ENCODE peak calls at places on chromosomes 7 and 10, in four cellular contexts. One of them, this sample, is unnamed.

GRCh38 chr10:113493195-113493594 is 59.7 kb upstream of the HABP2 start:
- DNase-seq in tibial nerve: no peak
- DNase-seq in heart left ventricle: no peak
- DNase-seq in A549: no peak
- DNase-seq in this sample: no peak

GRCh38 chr10:4107328-4107851 is 322.4 kb upstream of the KLF6 start:
- DNase-seq in tibial nerve: no peak
- DNase-seq in heart left ventricle: no peak
- DNase-seq in A549: no peak
- DNase-seq in this sample: no peak

GRCh38 chr10:94186722-94187121 is 176.0 kb downstream of the NOC3L start:
- DNase-seq in tibial nerve: no peak
- DNase-seq in heart left ventricle: no peak
- DNase-seq in A549: no peak
- DNase-seq in this sample: no peak

GRCh38 chr10:131211556-131211955 is 100.0 kb downstream of the TCERG1L start:
- DNase-seq in tibial nerve: no peak
- DNase-seq in heart left ventricle: peak; percentile 20
- DNase-seq in A549: no peak
- DNase-seq in this sample: peak; percentile 30

GRCh38 chr10:35608317-35608672 is 3.2 kb downstream of the GJD4 start:
- DNase-seq in tibial nerve: no peak
- DNase-seq in heart left ventricle: no peak
- DNase-seq in A549: no peak
- DNase-seq in this sample: no peak

GRCh38 chr7:121330053-121330833 is 1.4 kb downstream of the WNT16 start:
- DNase-seq in tibial nerve: no peak
- DNase-seq in heart left ventricle: no peak
- DNase-seq in A549: no peak
- DNase-seq in this sample: no peak

GRCh38 chr7:27611043-27611442 is 51.6 kb downstream of the HIBADH start:
- DNase-seq in tibial nerve: no peak
- DNase-seq in heart left ventricle: no peak
- DNase-seq in A549: no peak
- DNase-seq in this sample: no peak

GRCh38 chr10:98431016-98431415 is 15.7 kb downstream of the HPS1 start:
- DNase-seq in tibial nerve: no peak
- DNase-seq in heart left ventricle: peak; percentile 71
- DNase-seq in A549: no peak
- DNase-seq in this sample: no peak

GRCh38 chr7:114155106-114155765 is 236.4 kb upstream of the PPP1R3A start:
- DNase-seq in tibial nerve: no peak
- DNase-seq in heart left ventricle: no peak
- DNase-seq in A549: no peak
- DNase-seq in this sample: no peak

GRCh38 chr10:118042336-118042735 is 4.4 kb downstream of the RAB11FIP2 start:
- DNase-seq in tibial nerve: no peak
- DNase-seq in heart left ventricle: no peak
- DNase-seq in A549: no peak
- DNase-seq in this sample: no peak

GRCh38 chr10:99341248-99341647 is 12.1 kb downstream of the CNNM1 start:
- DNase-seq in tibial nerve: no peak
- DNase-seq in heart left ventricle: no peak
- DNase-seq in A549: no peak
- DNase-seq in this sample: no peak

GRCh38 chr7:1587738-1588137 is 17.9 kb upstream of the PSMG3 start:
- DNase-seq in tibial nerve: no peak
- DNase-seq in heart left ventricle: no peak
- DNase-seq in A549: no peak
- DNase-seq in this sample: no peak

GRCh38 chr10:122531935-122532334 is 28.6 kb upstream of the DMBT1 start:
- DNase-seq in tibial nerve: no peak
- DNase-seq in heart left ventricle: no peak
- DNase-seq in A549: no peak
- DNase-seq in this sample: no peak

GRCh38 chr7:155299539-155300202 is 2.0 kb downstream of the INSIG1 start:
- DNase-seq in tibial nerve: no peak
- DNase-seq in heart left ventricle: no peak
- DNase-seq in A549: no peak
- DNase-seq in this sample: no peak
- H3K4me1 ChIP-seq in tibial nerve: peaks cover 26% of the 10 kb centered on the region
- H3K4me1 ChIP-seq in heart left ventricle: peaks cover 8% of the 10 kb centered on the region
- H3K4me1 ChIP-seq in A549: peaks cover 23% of the 10 kb centered on the region
- H3K4me1 ChIP-seq in this sample: peaks cover 25% of the 10 kb centered on the region

GRCh38 chr7:151867912-151868804 is 8.8 kb downstream of the PRKAG2 start:
- DNase-seq in tibial nerve: no peak
- DNase-seq in heart left ventricle: peak; percentile 73
- DNase-seq in A549: no peak
- DNase-seq in this sample: peak; percentile 33

GRCh38 chr7:151866761-151867650 is 9.9 kb downstream of the PRKAG2 start:
- DNase-seq in tibial nerve: no peak
- DNase-seq in heart left ventricle: no peak
- DNase-seq in A549: no peak
- DNase-seq in this sample: no peak

GRCh38 chr7:151869457-151869856 is 7.5 kb downstream of the PRKAG2 start:
- DNase-seq in tibial nerve: no peak
- DNase-seq in heart left ventricle: no peak
- DNase-seq in A549: no peak
- DNase-seq in this sample: no peak

GRCh38 chr7:151869968-151870918 is 6.7 kb downstream of the PRKAG2 start:
- DNase-seq in tibial nerve: no peak
- DNase-seq in heart left ventricle: no peak
- DNase-seq in A549: peak; percentile 31
- DNase-seq in this sample: no peak

DNA sequence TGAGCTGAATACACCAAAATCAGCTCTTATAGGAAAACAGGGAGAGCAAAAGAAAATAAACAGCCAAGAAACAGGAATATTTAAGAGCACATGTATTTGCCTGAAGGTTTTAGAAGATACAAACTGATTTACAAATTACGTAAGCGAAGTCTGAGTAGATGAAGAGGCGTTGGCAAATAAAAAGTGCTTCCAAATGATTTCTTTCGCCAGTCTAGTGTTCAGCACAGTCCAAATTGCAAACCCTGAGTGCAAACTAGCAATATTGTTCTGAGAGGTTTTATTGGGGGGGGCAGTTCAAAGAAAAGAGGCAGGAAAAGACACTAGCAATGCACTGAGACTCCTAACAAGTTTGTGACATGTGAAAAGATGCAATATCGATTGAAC is 8.1 kb downstream of the PRKAG2 start:
- DNase-seq in tibial nerve: no peak
- DNase-seq in heart left ventricle: no peak
- DNase-seq in A549: no peak
- DNase-seq in this sample: no peak
- TF ChIP-seq POLR2A in tibial nerve: no peak
- TF ChIP-seq POLR2A in heart left ventricle: no peak
- TF ChIP-seq POLR2A in A549: no peak
- TF ChIP-seq POLR2A in this sample: no peak

GRCh38 chr7:106012184-106012583 is 49.1 kb downstream of the CDHR3 start:
- DNase-seq in tibial nerve: no peak
- DNase-seq in heart left ventricle: no peak
- DNase-seq in A549: no peak
- DNase-seq in this sample: no peak
- H3K27ac ChIP-seq in tibial nerve: no peak overlapping the region
- H3K27ac ChIP-seq in heart left ventricle: no peak overlapping the region
- H3K27ac ChIP-seq in A549: no peak overlapping the region
- H3K27ac ChIP-seq in this sample: no peak overlapping the region

GRCh38 chr10:71260622-71261325 is 48.4 kb downstream of the UNC5B start:
- DNase-seq in tibial nerve: no peak
- DNase-seq in heart left ventricle: no peak
- DNase-seq in A549: no peak
- DNase-seq in this sample: no peak

GRCh38 chr10:71259282-71259681 is 46.9 kb downstream of the UNC5B start:
- DNase-seq in tibial nerve: no peak
- DNase-seq in heart left ventricle: no peak
- DNase-seq in A549: no peak
- DNase-seq in this sample: no peak

GRCh38 chr10:71258046-71258445 is 45.7 kb downstream of the UNC5B start:
- DNase-seq in tibial nerve: no peak
- DNase-seq in heart left ventricle: no peak
- DNase-seq in A549: no peak
- DNase-seq in this sample: no peak

GRCh38 chr10:71258446-71259145 is 46.2 kb downstream of the UNC5B start:
- DNase-seq in tibial nerve: no peak
- DNase-seq in heart left ventricle: no peak
- DNase-seq in A549: no peak
- DNase-seq in this sample: no peak

GRCh38 chr10:71259815-71260501 is 47.6 kb downstream of the UNC5B start:
- DNase-seq in tibial nerve: no peak
- DNase-seq in heart left ventricle: no peak
- DNase-seq in A549: no peak
- DNase-seq in this sample: no peak
- H3K4me1 ChIP-seq in tibial nerve: peaks cover 15% of the 10 kb centered on the region
- H3K4me1 ChIP-seq in heart left ventricle: peaks cover 55% of the 10 kb centered on the region
- H3K4me1 ChIP-seq in A549: no peaks in the 10 kb centered on the region
- H3K4me1 ChIP-seq in this sample: no peaks in the 10 kb centered on the region

GRCh38 chr10:61898435-61898778 is 3.1 kb upstream of the ARID5B start:
- DNase-seq in tibial nerve: no peak
- DNase-seq in heart left ventricle: no peak
- DNase-seq in A549: no peak
- DNase-seq in this sample: no peak

GRCh38 chr10:61895898-61896605 is 5.4 kb upstream of the ARID5B start:
- DNase-seq in tibial nerve: no peak
- DNase-seq in heart left ventricle: no peak
- DNase-seq in A549: no peak
- DNase-seq in this sample: no peak

GRCh38 chr10:61899045-61899444 is 2.5 kb upstream of the ARID5B start:
- DNase-seq in tibial nerve: no peak
- DNase-seq in heart left ventricle: no peak
- DNase-seq in A549: no peak
- DNase-seq in this sample: no peak

GRCh38 chr10:61897671-61898434 is 3.6 kb upstream of the ARID5B start:
- DNase-seq in tibial nerve: peak; percentile 38
- DNase-seq in heart left ventricle: peak; percentile 38
- DNase-seq in A549: peak; percentile 21
- DNase-seq in this sample: peak; percentile 70

GRCh38 chr10:61896854-61897661 is 4.4 kb upstream of the ARID5B start:
- DNase-seq in tibial nerve: no peak
- DNase-seq in heart left ventricle: peak; percentile 64
- DNase-seq in A549: peak; percentile 80
- DNase-seq in this sample: peak; percentile 81
- TF ChIP-seq POLR2A in tibial nerve: no peak
- TF ChIP-seq POLR2A in heart left ventricle: no peak
- TF ChIP-seq POLR2A in A549: no peak
- TF ChIP-seq POLR2A in this sample: peak; percentile 68

DNA sequence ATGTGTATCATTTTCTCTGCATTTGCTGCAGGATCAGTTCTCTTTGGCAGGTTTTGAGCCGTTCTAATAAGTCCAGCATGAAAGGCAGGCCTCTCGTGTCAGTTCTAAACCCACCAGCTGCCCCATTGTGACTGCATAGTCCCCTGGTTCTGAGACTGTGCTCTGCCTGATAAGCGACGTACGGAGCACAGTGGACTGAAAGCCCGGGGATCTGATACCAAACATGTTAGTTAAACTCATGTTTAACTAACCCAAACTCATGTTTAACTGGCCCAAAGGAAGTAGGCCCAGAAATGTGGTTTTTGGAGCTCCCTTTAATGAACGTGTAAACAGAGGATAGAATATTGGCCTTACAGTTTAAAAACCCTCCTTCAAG is 98.0 kb upstream of the PDCD4 start:
- DNase-seq in tibial nerve: no peak
- DNase-seq in heart left ventricle: no peak
- DNase-seq in A549: no peak
- DNase-seq in this sample: no peak
- H3K27ac ChIP-seq in tibial nerve: no peak overlapping the region
- H3K27ac ChIP-seq in heart left ventricle: peak overlapping the region; percentile 19
- H3K27ac ChIP-seq in A549: no peak overlapping the region
- H3K27ac ChIP-seq in this sample: no peak overlapping the region

DNA sequence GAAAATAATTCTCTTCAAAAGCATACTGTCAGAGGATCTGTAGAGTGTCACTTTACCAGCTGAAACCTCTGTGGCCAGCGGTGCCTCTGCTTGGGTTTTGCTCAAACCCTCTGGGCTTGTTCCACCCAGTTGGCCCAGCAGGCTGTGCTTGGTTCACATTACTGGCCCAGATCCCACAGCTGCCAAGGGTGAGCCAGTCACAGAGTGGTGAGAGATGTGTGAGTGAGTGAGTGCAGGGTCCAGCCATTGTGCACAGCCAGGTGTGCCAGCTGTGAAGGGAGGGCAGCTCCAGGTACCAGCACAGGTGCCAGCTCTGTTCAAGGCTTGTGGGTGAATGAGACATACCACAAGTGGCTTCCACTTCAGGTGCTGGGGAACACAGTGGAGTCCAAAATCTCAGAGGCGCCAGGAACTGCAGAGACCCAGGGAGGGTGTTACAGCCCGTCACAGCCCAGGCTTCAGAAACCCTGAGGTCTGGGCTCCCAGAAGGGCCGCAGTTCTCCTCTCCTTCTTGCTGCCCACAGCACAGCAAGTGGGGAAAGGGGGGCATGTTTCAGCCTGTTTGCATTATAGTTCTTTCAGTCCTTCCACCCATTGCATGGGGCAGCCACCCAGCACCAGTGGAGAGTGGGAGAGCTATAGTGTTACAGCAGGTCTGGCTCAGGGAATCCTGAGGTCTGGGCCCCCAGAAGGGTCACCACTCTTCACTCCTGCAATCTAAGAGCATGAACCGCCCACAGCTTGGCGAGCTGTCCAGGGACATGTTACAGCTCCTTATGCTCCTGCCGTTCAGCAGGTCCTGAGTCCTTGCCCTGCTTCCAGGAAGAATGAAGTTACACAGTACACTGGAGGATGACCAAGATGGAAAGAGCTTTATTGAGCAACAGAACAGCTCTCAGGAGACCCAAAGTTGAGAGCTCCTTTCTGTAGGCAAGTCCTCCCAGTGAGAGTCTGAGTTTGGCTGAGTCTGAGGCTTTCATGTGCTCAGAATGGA is 931.7 kb upstream of the SORCS1 start:
- DNase-seq in tibial nerve: no peak
- DNase-seq in heart left ventricle: peak; percentile 16
- DNase-seq in A549: no peak
- DNase-seq in this sample: no peak
- H3K4me1 ChIP-seq in tibial nerve: no peaks in the 10 kb centered on the region
- H3K4me1 ChIP-seq in heart left ventricle: no peaks in the 10 kb centered on the region
- H3K4me1 ChIP-seq in A549: no peaks in the 10 kb centered on the region
- H3K4me1 ChIP-seq in this sample: no peaks in the 10 kb centered on the region